ENCODE peak calls at places on chromosome 11, in five cellular contexts. D is mammary epithelial cell, W is aorta, T is stomach, H is kidney. O is an unnamed sample.

GRCh38 chr11:73292481-73292880 is 15.6 kb upstream of the ARHGEF17 start:
- DNase-seq in D (no peak), W (peak; percentile 74), T (no peak), H (peak; percentile 46), O (no peak)

GRCh38 chr11:117181586-117182550 is 3.3 kb downstream of the SIDT2 start:
- DNase-seq in D (no peak), W (peak; percentile 37), T (peak; percentile 14), H (peak; percentile 82), O (no peak)

GRCh38 chr11:1753426-1754305 is 3.3 kb upstream of the IFITM10 start:
- DNase-seq in D (no peak), W (peak; percentile 76), T (no peak), H (no peak), O (no peak)

GRCh38 chr11:67240575-67241389 is 25.5 kb upstream of the GRK2 start:
- DNase-seq in D (peak; percentile 85), W (peak; percentile 87), T (peak; percentile 59), H (peak; percentile 86), O (peak; percentile 33)

GRCh38 chr11:501683-502287 is 5.3 kb downstream of the RNH1 start:
- DNase-seq in D (no peak), W (no peak), T (no peak), H (no peak), O (no peak)

GRCh38 chr11:68684385-68685356 is at the start of gene GAL:
- DNase-seq in D (no peak), W (peak; percentile 74), T (no peak), H (no peak), O (no peak)

GRCh38 chr11:93487032-93487483 is 56.1 kb downstream of the SMCO4 start:
- DNase-seq in D (no peak), W (no peak), T (no peak), H (no peak), O (no peak)

GRCh38 chr11:1167751-1168231 is 10.0 kb downstream of the MUC5AC start:
- DNase-seq in D (no peak), W (peak; percentile 69), T (no peak), H (peak; percentile 56), O (no peak)

GRCh38 chr11:63719987-63720386 is 38.7 kb downstream of the RTN3 start:
- DNase-seq in D (no peak), W (no peak), T (no peak), H (no peak), O (no peak)

GRCh38 chr11:117831661-117832415 is 7.3 kb upstream of the FXYD2 start:
- DNase-seq in D (no peak), W (peak; percentile 50), T (peak; percentile 18), H (peak; percentile 42), O (no peak)

GRCh38 chr11:84930863-84931262 is 696.3 kb downstream of the DLG2 start:
- DNase-seq in D (no peak), W (no peak), T (no peak), H (no peak), O (no peak)

GRCh38 chr11:117780456-117780855 is 16.6 kb downstream of the DSCAML1 start:
- DNase-seq in D (no peak), W (peak; percentile 57), T (no peak), H (no peak), O (no peak)

GRCh38 chr11:94767701-94768601 is at the start of gene AMOTL1:
- DNase-seq in D (peak; percentile 87), W (peak; percentile 98), T (peak; percentile 71), H (peak; percentile 97), O (peak; percentile 98)

GRCh38 chr11:109112748-109113378 is 309.1 kb upstream of the C11orf87 start:
- DNase-seq in D (no peak), W (no peak), T (no peak), H (no peak), O (peak; percentile 82)

GRCh38 chr11:96579642-96580041 is 189.8 kb downstream of the JRKL start:
- DNase-seq in D (no peak), W (no peak), T (no peak), H (no peak), O (no peak)

GRCh38 chr11:128467610-128468041 is 119.7 kb downstream of the ETS1 start:
- DNase-seq in D (peak; percentile 93), W (peak; percentile 83), T (no peak), H (peak; percentile 73), O (no peak)

GRCh38 chr11:75474878-75475766 is 42.1 kb upstream of the KLHL35 start:
- DNase-seq in D (no peak), W (no peak), T (peak; percentile 33), H (peak; percentile 90), O (peak; percentile 90)

GRCh38 chr11:128579790-128580504 is 7.4 kb downstream of the ETS1 start:
- DNase-seq in D (peak; percentile 53), W (no peak), T (no peak), H (no peak), O (no peak)

GRCh38 chr11:57156928-57157327 is 24.8 kb upstream of the LRRC55 start:
- DNase-seq in D (no peak), W (no peak), T (no peak), H (no peak), O (no peak)

GRCh38 chr11:101363706-101364275 is 220.0 kb downstream of the TRPC6 start:
- DNase-seq in D (no peak), W (no peak), T (no peak), H (no peak), O (no peak)

GRCh38 chr11:108135845-108136599 is 14.7 kb downstream of the ACAT1 start:
- DNase-seq in D (peak; percentile 43), W (no peak), T (no peak), H (no peak), O (no peak)

GRCh38 chr11:72738199-72739141 is 13.7 kb downstream of the ARAP1 start:
- DNase-seq in D (no peak), W (no peak), T (peak; percentile 52), H (peak; percentile 71), O (no peak)

GRCh38 chr11:3119141-3119821 is 45.8 kb downstream of the OSBPL5 start:
- DNase-seq in D (no peak), W (peak; percentile 68), T (peak; percentile 22), H (no peak), O (no peak)
- H3K9me3 ChIP-seq in D (no peaks in the 10 kb centered on the region), W (no peaks in the 10 kb centered on the region), T (peaks cover 4% of the 10 kb centered on the region), H (no peaks in the 10 kb centered on the region), O (peaks cover 9% of the 10 kb centered on the region)

GRCh38 chr11:35151241-35151640 is 12.3 kb downstream of the CD44 start:
- DNase-seq in D (no peak), W (no peak), T (no peak), H (no peak), O (no peak)
- H3K27ac ChIP-seq in D (peak overlapping the region; percentile 19), W (no peak overlapping the region), T (peak overlapping the region; percentile 19), H (no peak overlapping the region), O (no peak overlapping the region)

DNA sequence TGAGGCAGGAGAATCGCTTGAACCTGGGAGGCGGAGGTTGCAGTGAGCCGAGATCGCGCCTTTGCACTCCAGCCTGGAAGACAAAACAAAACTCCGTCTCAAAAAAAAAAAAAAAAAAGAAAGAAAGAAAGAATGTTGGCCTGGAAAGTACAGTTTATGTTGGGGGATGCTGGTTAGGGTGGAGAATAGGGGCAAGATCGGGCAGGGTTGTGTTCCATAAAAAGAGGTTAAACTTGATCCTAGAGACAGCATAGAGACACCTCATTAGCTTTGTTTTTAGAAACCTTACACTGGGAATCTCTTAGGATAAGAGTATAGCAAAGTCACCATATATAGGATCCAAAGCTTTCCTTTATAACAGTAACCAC is 1.9 kb upstream of the FTH1 start:
- DNase-seq in D (peak; percentile 32), W (no peak), T (no peak), H (no peak), O (no peak)
- H3K4me3 ChIP-seq in D (no peak overlapping the region), W (no peak overlapping the region), T (no peak overlapping the region), H (no peak overlapping the region), O (no peak overlapping the region)

DNA sequence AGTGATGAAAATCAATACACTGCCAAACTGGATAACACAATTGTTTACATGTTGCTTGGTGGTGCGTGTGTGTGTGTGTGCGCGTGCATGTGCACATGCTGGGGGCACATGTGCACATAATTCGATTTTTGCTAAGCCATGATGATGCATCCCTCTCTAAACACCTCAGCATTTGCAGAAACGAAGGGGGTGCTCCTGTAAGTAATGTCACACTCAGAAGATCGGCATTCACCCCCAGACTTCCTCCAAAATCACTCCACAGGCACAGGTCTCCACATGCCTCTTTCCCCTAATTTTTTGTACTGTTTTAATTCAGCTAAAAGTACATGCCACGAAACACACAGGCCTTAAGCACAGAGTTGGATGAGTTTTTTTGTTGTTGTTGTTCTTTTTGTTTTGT is 341.5 kb downstream of the SHANK2 start:
- DNase-seq in D (peak; percentile 3), W (peak; percentile 14), T (no peak), H (no peak), O (no peak)
- H3K9me3 ChIP-seq in D (no peaks in the 10 kb centered on the region), W (peaks cover 3% of the 10 kb centered on the region), T (no peaks in the 10 kb centered on the region), H (no peaks in the 10 kb centered on the region), O (no peaks in the 10 kb centered on the region)

GRCh38 chr11:65310756-65311155 is 3.9 kb upstream of the CDC42EP2 start:
- DNase-seq in D (no peak), W (no peak), T (no peak), H (no peak), O (peak; percentile 92)
- H3K27ac ChIP-seq in D (no peak overlapping the region), W (no peak overlapping the region), T (peak overlapping the region; percentile 45), H (no peak overlapping the region), O (peak overlapping the region; percentile 78)

GRCh38 chr11:18792066-18792591 is 531 bp upstream of the PTPN5 start:
- DNase-seq in D (peak; percentile 8), W (no peak), T (no peak), H (no peak), O (no peak)
- H3K4me3 ChIP-seq in D (no peak overlapping the region), W (no peak overlapping the region), T (peak overlapping the region; percentile 23), H (no peak overlapping the region), O (peak overlapping the region; percentile 45)

O was measured in WERI-Rb-1.